ENCODE peak calls at places on chromosome 14, in four cellular contexts. One of them, this sample, is unnamed.

GRCh38 chr14:76876076-76876475 is 49.9 kb downstream of the LRRC74A start:
- DNase-seq in Panc1: peak; percentile 55
- DNase-seq in brain microvascular endothelial cell: peak; percentile 56
- DNase-seq in right lobe of liver: no peak
- DNase-seq in this sample: peak; percentile 55

GRCh38 chr14:103279129-103280025 is 54.7 kb upstream of the EIF5 start:
- DNase-seq in right lobe of liver: peak; percentile 71
- DNase-seq in brain microvascular endothelial cell: no peak
- DNase-seq in Panc1: no peak
- DNase-seq in this sample: no peak

GRCh38 chr14:68824517-68825347 is 31.9 kb upstream of the ZFP36L1 start:
- DNase-seq in brain microvascular endothelial cell: peak; percentile 76
- DNase-seq in right lobe of liver: peak; percentile 95
- DNase-seq in Panc1: peak; percentile 41
- DNase-seq in this sample: no peak

GRCh38 chr14:82091097-82091496 is 557.4 kb upstream of the SEL1L start:
- DNase-seq in Panc1: no peak
- DNase-seq in right lobe of liver: no peak
- DNase-seq in brain microvascular endothelial cell: no peak
- DNase-seq in this sample: no peak

GRCh38 chr14:53630336-53630735 is 326.3 kb downstream of the BMP4 start:
- DNase-seq in brain microvascular endothelial cell: no peak
- DNase-seq in right lobe of liver: no peak
- DNase-seq in Panc1: no peak
- DNase-seq in this sample: no peak

GRCh38 chr14:102464846-102465341 is 44.7 kb downstream of the ANKRD9 start:
- DNase-seq in Panc1: no peak
- DNase-seq in right lobe of liver: peak; percentile 27
- DNase-seq in brain microvascular endothelial cell: no peak
- DNase-seq in this sample: no peak

GRCh38 chr14:51246032-51246431 is 6.0 kb downstream of the TMX1 start:
- DNase-seq in right lobe of liver: no peak
- DNase-seq in Panc1: no peak
- DNase-seq in brain microvascular endothelial cell: no peak
- DNase-seq in this sample: no peak

GRCh38 chr14:80954771-80955299 is 586 bp upstream of the TSHR start:
- DNase-seq in brain microvascular endothelial cell: peak; percentile 78
- DNase-seq in Panc1: peak; percentile 33
- DNase-seq in right lobe of liver: peak; percentile 83
- DNase-seq in this sample: peak; percentile 67

GRCh38 chr14:58078068-58078467 is 73.9 kb downstream of the ARMH4 start:
- DNase-seq in brain microvascular endothelial cell: peak; percentile 79
- DNase-seq in Panc1: no peak
- DNase-seq in right lobe of liver: no peak
- DNase-seq in this sample: peak; percentile 62

GRCh38 chr14:83712730-83713129 is 1817.2 kb upstream of the FLRT2 start:
- DNase-seq in right lobe of liver: no peak
- DNase-seq in brain microvascular endothelial cell: no peak
- DNase-seq in Panc1: no peak
- DNase-seq in this sample: no peak

GRCh38 chr14:104393199-104393897 is 186.2 kb upstream of the C14orf180 start:
- DNase-seq in Panc1: no peak
- DNase-seq in right lobe of liver: no peak
- DNase-seq in brain microvascular endothelial cell: no peak
- DNase-seq in this sample: no peak

GRCh38 chr14:74684444-74684843 is 28.4 kb downstream of the AREL1 start:
- DNase-seq in Panc1: no peak
- DNase-seq in right lobe of liver: no peak
- DNase-seq in brain microvascular endothelial cell: no peak
- DNase-seq in this sample: no peak

GRCh38 chr14:94888108-94888507 is 118.2 kb upstream of the GSC start:
- DNase-seq in right lobe of liver: no peak
- DNase-seq in brain microvascular endothelial cell: no peak
- DNase-seq in Panc1: no peak
- DNase-seq in this sample: no peak

GRCh38 chr14:64968651-64969050 is 3.5 kb downstream of the RAB15 start:
- DNase-seq in brain microvascular endothelial cell: no peak
- DNase-seq in Panc1: no peak
- DNase-seq in right lobe of liver: no peak
- DNase-seq in this sample: peak; percentile 51

GRCh38 chr14:35705636-35706035 is 103.5 kb downstream of the RALGAPA1 start:
- DNase-seq in Panc1: no peak
- DNase-seq in right lobe of liver: no peak
- DNase-seq in brain microvascular endothelial cell: no peak
- DNase-seq in this sample: no peak

GRCh38 chr14:35959835-35960234 is 133.7 kb downstream of the BRMS1L start:
- DNase-seq in Panc1: no peak
- DNase-seq in right lobe of liver: no peak
- DNase-seq in brain microvascular endothelial cell: no peak
- DNase-seq in this sample: no peak

GRCh38 chr14:55274760-55275159 is 3.5 kb downstream of the FBXO34 start:
- DNase-seq in Panc1: no peak
- DNase-seq in right lobe of liver: no peak
- DNase-seq in brain microvascular endothelial cell: peak; percentile 53
- DNase-seq in this sample: no peak

GRCh38 chr14:66099451-66099850 is 386.7 kb upstream of the CCDC196 start:
- DNase-seq in Panc1: no peak
- DNase-seq in right lobe of liver: no peak
- DNase-seq in brain microvascular endothelial cell: no peak
- DNase-seq in this sample: no peak

GRCh38 chr14:104864267-104865068 is 600 bp upstream of the CEP170B start:
- DNase-seq in right lobe of liver: peak; percentile 95
- DNase-seq in Panc1: no peak
- DNase-seq in brain microvascular endothelial cell: no peak
- DNase-seq in this sample: no peak

GRCh38 chr14:30179381-30180130 is 251.9 kb upstream of the PRKD1 start:
- DNase-seq in right lobe of liver: no peak
- DNase-seq in Panc1: no peak
- DNase-seq in brain microvascular endothelial cell: no peak
- DNase-seq in this sample: peak; percentile 57

GRCh38 chr14:97408937-97409860 is 612.0 kb downstream of the VRK1 start:
- DNase-seq in right lobe of liver: no peak
- DNase-seq in brain microvascular endothelial cell: no peak
- DNase-seq in Panc1: no peak
- DNase-seq in this sample: no peak

GRCh38 chr14:57761800-57762199 is 104.1 kb downstream of the SLC35F4 start:
- DNase-seq in Panc1: no peak
- DNase-seq in right lobe of liver: no peak
- DNase-seq in brain microvascular endothelial cell: no peak
- DNase-seq in this sample: no peak

GRCh38 chr14:77076118-77076631 is 21.9 kb upstream of the CIPC start:
- DNase-seq in Panc1: no peak
- DNase-seq in brain microvascular endothelial cell: no peak
- DNase-seq in right lobe of liver: peak; percentile 83
- DNase-seq in this sample: no peak

GRCh38 chr14:71665781-71666180 is 266.4 kb upstream of the RGS6 start:
- DNase-seq in right lobe of liver: no peak
- DNase-seq in brain microvascular endothelial cell: no peak
- DNase-seq in Panc1: no peak
- DNase-seq in this sample: no peak

GRCh38 chr14:22802860-22803562 is 12.2 kb downstream of the SLC7A7 start:
- DNase-seq in brain microvascular endothelial cell: no peak
- DNase-seq in Panc1: no peak
- DNase-seq in right lobe of liver: no peak
- DNase-seq in this sample: no peak
- H3K4me3 ChIP-seq in brain microvascular endothelial cell: no peak overlapping the region
- H3K4me3 ChIP-seq in Panc1: no peak overlapping the region
- H3K4me3 ChIP-seq in right lobe of liver: no peak overlapping the region
- H3K4me3 ChIP-seq in this sample: no peak overlapping the region

DNA sequence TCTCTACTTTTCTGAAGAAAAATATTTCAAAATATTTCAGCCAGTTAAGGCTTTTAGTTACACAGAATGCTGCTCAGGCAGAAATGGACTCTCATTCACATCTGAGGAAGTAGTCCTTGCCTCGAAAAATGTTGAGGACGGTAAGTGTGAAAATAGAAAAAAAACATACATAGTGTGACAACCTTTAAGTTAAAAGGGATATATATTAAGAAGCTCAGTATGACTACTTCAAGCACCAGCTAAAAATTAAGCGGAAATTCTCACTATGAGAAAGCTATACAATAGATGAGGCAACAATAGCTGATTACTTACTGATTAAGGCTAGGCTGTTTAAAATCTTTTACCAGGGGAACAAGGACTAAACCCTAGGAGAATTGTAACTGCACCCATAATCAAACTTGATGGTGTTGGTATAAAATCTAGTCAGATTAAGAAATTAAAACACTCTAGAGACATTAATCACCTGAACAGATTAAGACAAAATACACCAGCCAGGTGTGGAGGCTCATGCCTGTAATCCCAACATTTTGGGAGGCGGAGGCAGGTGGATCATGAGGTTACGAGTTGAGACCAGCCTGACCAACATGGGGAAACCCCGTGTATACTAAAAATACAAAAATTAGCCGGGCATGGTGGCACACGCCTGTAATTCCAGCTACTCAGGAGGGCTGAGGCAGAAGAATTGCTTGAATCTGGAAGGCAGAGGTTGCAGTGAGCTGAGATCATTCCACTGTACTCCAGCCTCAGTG is 53.9 kb downstream of the HNRNPC start:
- DNase-seq in right lobe of liver: no peak
- DNase-seq in Panc1: no peak
- DNase-seq in brain microvascular endothelial cell: no peak
- DNase-seq in this sample: no peak
- TF ChIP-seq CTCF in right lobe of liver: no peak
- TF ChIP-seq CTCF in Panc1: no peak
- TF ChIP-seq CTCF in brain microvascular endothelial cell: no peak
- TF ChIP-seq CTCF in this sample: no peak

DNA sequence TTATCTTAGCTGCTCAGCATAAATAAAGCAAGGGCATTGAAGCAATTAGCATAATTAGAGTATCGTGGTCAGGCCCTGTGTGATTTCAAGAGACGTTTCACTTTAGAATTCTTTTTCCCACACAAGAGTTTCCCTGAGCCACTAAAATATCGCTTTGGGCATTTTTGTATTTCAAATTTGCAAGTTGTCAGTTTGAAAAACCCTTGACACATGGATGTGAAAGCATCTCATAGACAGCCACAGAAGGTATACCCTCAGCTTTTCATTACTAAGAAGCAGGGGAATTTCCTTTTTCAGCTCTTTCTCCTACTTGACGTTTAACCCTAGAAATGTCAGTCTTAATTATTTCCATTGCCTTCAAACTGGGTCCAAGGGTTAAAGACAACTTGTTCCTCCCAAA is 420.5 kb downstream of the EGLN3 start:
- DNase-seq in brain microvascular endothelial cell: no peak
- DNase-seq in Panc1: no peak
- DNase-seq in right lobe of liver: no peak
- DNase-seq in this sample: no peak
- H3K4me3 ChIP-seq in brain microvascular endothelial cell: no peak overlapping the region
- H3K4me3 ChIP-seq in Panc1: no peak overlapping the region
- H3K4me3 ChIP-seq in right lobe of liver: no peak overlapping the region
- H3K4me3 ChIP-seq in this sample: no peak overlapping the region

DNA sequence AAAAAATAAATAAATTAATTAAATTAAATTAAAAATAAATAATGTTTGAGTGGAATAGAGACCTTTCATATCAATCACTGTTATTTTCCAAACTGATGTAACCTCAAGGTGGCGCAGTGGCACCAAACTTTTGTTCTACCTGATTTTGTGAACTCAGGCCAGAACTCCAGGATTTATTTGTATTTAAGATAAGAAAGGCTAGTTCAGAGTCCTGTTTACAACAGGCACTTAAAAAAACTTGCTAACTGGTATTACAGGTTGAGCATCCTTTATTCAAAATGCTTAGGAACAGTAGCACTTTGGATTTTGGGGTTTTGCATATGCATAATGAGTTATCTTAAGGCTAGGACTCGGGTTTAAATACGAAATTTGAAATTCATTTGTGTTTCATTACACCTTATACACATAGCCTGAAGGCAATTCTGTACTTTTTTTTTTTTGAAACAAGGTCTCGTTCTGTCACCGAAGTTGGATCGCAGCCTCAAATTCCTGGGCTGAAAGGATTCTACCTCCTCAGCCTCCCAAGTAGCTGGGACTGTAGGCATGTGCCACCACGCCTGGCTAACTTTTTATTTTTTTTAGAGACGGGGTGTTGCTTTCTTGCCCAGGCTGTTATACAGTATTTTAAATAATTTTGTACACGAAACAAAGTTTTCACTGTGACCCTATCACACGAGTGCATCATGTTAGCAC is 32.4 kb downstream of the YY1 start:
- DNase-seq in right lobe of liver: no peak
- DNase-seq in Panc1: no peak
- DNase-seq in brain microvascular endothelial cell: no peak
- DNase-seq in this sample: peak; percentile 11
- TF ChIP-seq CTCF in right lobe of liver: peak; percentile 67
- TF ChIP-seq CTCF in Panc1: peak; percentile 52
- TF ChIP-seq CTCF in brain microvascular endothelial cell: peak; percentile 47
- TF ChIP-seq CTCF in this sample: peak; percentile 47

This sample was measured in astrocyte of the cerebellum.